ENCODE peak calls at places on chromosomes 13 and 19, in eight cellular contexts. X is stomach; Q is stimulated activated CD4-positive, alpha-beta T cell treated with anti-CD3 and anti-CD28 coated beads, Interleukin-12 subunit alpha, Interleukin-12 subunit beta, amount 100 ng/mL, for 48 hours; I is GM23338; L is fibroblast of villous mesenchyme; R is Right ventricle myocardium superior; C is activated CD8-positive, alpha-beta T cell treated with anti-CD3 and anti-CD28 coated beads for 36 hours; P is progenitor cell of endocrine pancreas. U is an unnamed sample.

GRCh38 chr13:33381906-33382305 is 96.4 kb upstream of the STARD13 start:
- DNase-seq in P (no peak), Q (no peak), L (no peak), R (no peak), C (no peak), X (no peak), I (no peak), U (no peak)

GRCh38 chr13:72507394-72508199 is 219.8 kb downstream of the MZT1 start:
- DNase-seq in Q (no peak), R (no peak), C (no peak), L (no peak), X (no peak), I (no peak), P (no peak), U (no peak)

GRCh38 chr19:49973987-49974386 is 13.0 kb upstream of the SIGLEC11 start:
- DNase-seq in X (no peak), R (peak), Q (no peak), C (no peak), P (no peak), L (no peak), I (no peak), U (no peak)

GRCh38 chr13:112943309-112944125 is 25.5 kb upstream of the MCF2L start:
- DNase-seq in X (peak), C (peak), L (peak), R (peak), P (peak), Q (no peak), I (peak), U (no peak)

GRCh38 chr19:19774354-19775033 is 41.6 kb upstream of the ZNF14 start:
- DNase-seq in L (peak), R (no peak), Q (no peak), P (no peak), C (no peak), X (no peak), I (no peak), U (no peak)

GRCh38 chr19:38021356-38021755 is 114.3 kb downstream of the SIPA1L3 start:
- DNase-seq in R (no peak), I (no peak), P (no peak), C (no peak), Q (no peak), X (no peak), L (no peak), U (no peak)

GRCh38 chr13:78398743-78399410 is 204.5 kb downstream of the POU4F1 start:
- DNase-seq in L (no peak), C (no peak), X (no peak), R (no peak), P (no peak), I (no peak), Q (no peak), U (no peak)

GRCh38 chr19:275958-276646 is 15.1 kb downstream of the PLPP2 start:
- DNase-seq in L (no peak), X (no peak), R (no peak), Q (no peak), I (no peak), P (no peak), C (no peak), U (no peak)

GRCh38 chr19:8145969-8146368 is 3.4 kb downstream of the FBN3 start:
- DNase-seq in I (peak), X (no peak), P (no peak), R (no peak), L (no peak), C (no peak), Q (no peak), U (no peak)

GRCh38 chr19:29329460-29330134 is 116.6 kb upstream of the UQCRFS1 start:
- DNase-seq in I (peak), P (peak), C (peak), R (no peak), L (no peak), X (no peak), Q (no peak), U (no peak)

GRCh38 chr13:113209880-113210421 is 538 bp downstream of the CUL4A start:
- DNase-seq in Q (peak), I (peak), P (peak), R (peak), X (peak), L (peak), C (peak), U (peak)

GRCh38 chr13:72804301-72804700 is 22.4 kb downstream of the PIBF1 start:
- DNase-seq in I (no peak), Q (no peak), L (no peak), C (no peak), P (no peak), X (no peak), R (no peak), U (no peak)

GRCh38 chr13:20475927-20476691 is 49.5 kb downstream of the CRYL1 start:
- DNase-seq in X (peak), R (no peak), Q (peak), C (peak), P (no peak), I (peak), L (no peak), U (no peak)

GRCh38 chr13:99983401-99984133 is 2.0 kb downstream of the ZIC2 start:
- DNase-seq in C (no peak), Q (no peak), L (no peak), X (no peak), P (no peak), I (peak), R (no peak), U (no peak)

GRCh38 chr19:11337080-11337479 is 2.4 kb downstream of the RAB3D start:
- DNase-seq in I (no peak), R (no peak), L (no peak), C (no peak), P (no peak), Q (no peak), X (no peak), U (no peak)

GRCh38 chr13:19157461-19157860 is 24.2 kb downstream of the TUBA3C start:
- DNase-seq in L (no peak), X (no peak), R (no peak), P (no peak), Q (no peak), I (no peak), C (no peak), U (no peak)

GRCh38 chr19:33960566-33960965 is 163.9 kb downstream of the KCTD15 start:
- DNase-seq in C (no peak), L (no peak), I (no peak), X (no peak), P (no peak), Q (no peak), R (no peak), U (no peak)

GRCh38 chr19:19520989-19521388 is 5.0 kb downstream of the NDUFA13 start:
- DNase-seq in Q (no peak), C (no peak), R (no peak), L (no peak), I (no peak), P (no peak), X (no peak), U (no peak)

GRCh38 chr19:18385675-18386542 is at the start of gene GDF15:
- DNase-seq in R (peak), C (peak), Q (peak), L (peak), X (peak), I (peak), P (peak), U (peak)

GRCh38 chr13:32824671-32825070 is 191.6 kb upstream of the KL start:
- DNase-seq in I (peak), R (no peak), X (no peak), C (no peak), Q (no peak), P (no peak), L (peak), U (no peak)

GRCh38 chr13:33642374-33643065 is 175.4 kb upstream of the RFC3 start:
- DNase-seq in I (no peak), L (peak), Q (no peak), R (peak), P (no peak), C (no peak), X (no peak), U (no peak)

GRCh38 chr13:19881641-19882040 is 18.2 kb upstream of the ZMYM5 start:
- DNase-seq in Q (no peak), C (no peak), L (no peak), R (no peak), I (no peak), P (no peak), X (no peak), U (no peak)

GRCh38 chr19:13463296-13463695 is 43.0 kb downstream of the CACNA1A start:
- DNase-seq in X (no peak), C (peak), L (peak), P (peak), I (peak), R (no peak), Q (peak), U (no peak)

GRCh38 chr13:108850706-108851105 is 221.3 kb downstream of the MYO16 start:
- DNase-seq in P (no peak), R (no peak), I (no peak), Q (no peak), C (no peak), L (peak), X (no peak), U (no peak)

GRCh38 chr19:57351867-57352266 is 796 bp downstream of the ZNF304 start:
- DNase-seq in P (no peak), C (peak), X (no peak), L (peak), R (no peak), I (peak), Q (no peak), U (no peak)